ENCODE peak calls at places on chromosomes 4 and X, in six cellular contexts. Y is NCI-H2227 treated with DMSO at 0.1 percent for 48 hours; R is retina; N is CD8-positive, alpha-beta T cell; G is NCI-H524; A is AG20443. B is an unnamed sample.

GRCh38 chrX:119760026-119760902 is 1.9 kb downstream of the SOWAHD start:
- DNase-seq in R (no peak), N (no peak), G (no peak), A (no peak), Y (no peak), B (no peak)

GRCh38 chrX:86192827-86193226 is 44.6 kb downstream of the DACH2 start:
- DNase-seq in Y (no peak), N (no peak), R (no peak), G (no peak), A (no peak), B (no peak)

GRCh38 chr4:87734936-87735335 is 64.4 kb upstream of the IBSP start:
- DNase-seq in Y (no peak), N (no peak), G (no peak), A (no peak), R (no peak), B (no peak)

GRCh38 chrX:85052207-85052606 is 48.5 kb downstream of the APOOL start:
- DNase-seq in N (no peak), A (no peak), Y (no peak), G (no peak), R (no peak), B (no peak)

GRCh38 chrX:101230636-101231035 is 11.1 kb downstream of the DRP2 start:
- DNase-seq in Y (no peak), A (peak; percentile 12), R (no peak), N (no peak), G (no peak), B (no peak)

GRCh38 chr4:56909083-56909981 is 1.6 kb downstream of the REST start:
- DNase-seq in G (peak; percentile 20), A (peak; percentile 76), Y (no peak), R (peak; percentile 81), N (peak; percentile 46), B (peak; percentile 58)

GRCh38 chr4:56345461-56345860 is 41.8 kb downstream of the AASDH start:
- DNase-seq in G (no peak), A (no peak), Y (no peak), R (no peak), N (no peak), B (no peak)

GRCh38 chrX:1387141-1387776 is 4.7 kb downstream of the SLC25A6 start:
- DNase-seq in Y (no peak), G (no peak), R (no peak), A (no peak), N (no peak), B (no peak)

GRCh38 chr4:122762520-122762919 is 30.0 kb downstream of the BBS12 start:
- DNase-seq in Y (no peak), G (no peak), N (peak; percentile 5), R (no peak), A (no peak), B (no peak)

GRCh38 chr4:83917572-83917971 is 381.7 kb downstream of the GPAT3 start:
- DNase-seq in R (no peak), G (no peak), A (no peak), Y (no peak), N (no peak), B (no peak)

GRCh38 chrX:20267924-20268701 is 1.4 kb upstream of the RPS6KA3 start:
- DNase-seq in G (peak; percentile 60), N (peak; percentile 9), A (peak; percentile 18), R (peak; percentile 70), Y (no peak), B (no peak)

GRCh38 chr4:165151734-165152133 is 39.1 kb upstream of the TMEM192 start:
- DNase-seq in R (no peak), N (no peak), Y (no peak), G (no peak), A (no peak), B (no peak)

GRCh38 chr4:156346959-156347385 is 393.3 kb upstream of the CTSO start:
- DNase-seq in N (no peak), G (no peak), R (no peak), A (no peak), Y (no peak), B (no peak)

GRCh38 chr4:147518846-147519767 is 38.2 kb downstream of the EDNRA start:
- DNase-seq in Y (no peak), N (peak; percentile 37), A (peak; percentile 68), G (peak; percentile 38), R (peak; percentile 33), B (peak; percentile 14)

GRCh38 chr4:56979674-56980073 is 978 bp downstream of the POLR2B start:
- DNase-seq in G (no peak), A (no peak), Y (no peak), R (no peak), N (peak; percentile 38), B (no peak)

GRCh38 chr4:81811562-81812293 is 340.0 kb upstream of the RASGEF1B start:
- DNase-seq in Y (no peak), R (no peak), A (no peak), N (no peak), G (no peak), B (no peak)

GRCh38 chrX:38216642-38217041 is 4.0 kb downstream of the SRPX start:
- DNase-seq in A (no peak), N (no peak), G (no peak), R (no peak), Y (no peak), B (no peak)

GRCh38 chr4:26736621-26737020 is 124.0 kb upstream of the STIM2 start:
- DNase-seq in N (no peak), R (no peak), G (peak; percentile 22), A (no peak), Y (no peak), B (no peak)

GRCh38 chr4:71456841-71457240 is 118.0 kb downstream of the SLC4A4 start:
- DNase-seq in N (no peak), R (no peak), G (no peak), A (peak; percentile 67), Y (no peak), B (no peak)

GRCh38 chrX:45154462-45154861 is 46.2 kb downstream of the DIPK2B start:
- DNase-seq in N (no peak), A (no peak), R (no peak), G (no peak), Y (no peak), B (no peak)

GRCh38 chr4:120749445-120750151 is 172.9 kb downstream of the PRDM5 start:
- DNase-seq in N (no peak), Y (no peak), G (peak; percentile 94), A (no peak), R (no peak), B (no peak)

GRCh38 chr4:100820249-100820648 is 302.4 kb upstream of the EMCN start:
- DNase-seq in N (no peak), R (no peak), Y (no peak), A (no peak), G (no peak), B (no peak)

GRCh38 chrX:44947995-44948394 is 75.0 kb downstream of the KDM6A start:
- DNase-seq in N (no peak), G (no peak), R (no peak), A (no peak), Y (no peak), B (no peak)

GRCh38 chr4:138897818-138898226 is 117.8 kb upstream of the NOCT start:
- DNase-seq in R (no peak), N (no peak), Y (no peak), G (no peak), A (peak; percentile 53), B (no peak)

GRCh38 chr4:168723020-168723419 is 226.2 kb downstream of the PALLD start:
- DNase-seq in Y (no peak), A (no peak), G (no peak), R (no peak), N (no peak), B (no peak)

GRCh38 chrX:120224388-120224787 is 26.2 kb upstream of the ZBTB33 start:
- DNase-seq in G (no peak), A (no peak), Y (no peak), R (no peak), N (no peak), B (no peak)

GRCh38 chrX:109553862-109554261 is 17.2 kb downstream of the NXT2 start:
- DNase-seq in Y (no peak), R (no peak), N (no peak), A (no peak), G (no peak), B (no peak)

GRCh38 chr4:124227979-124228378 is 484.6 kb downstream of the ANKRD50 start:
- DNase-seq in R (no peak), G (no peak), Y (no peak), A (no peak), N (no peak), B (no peak)

GRCh38 chr4:42906906-42907774 is 14.6 kb downstream of the GRXCR1 start:
- DNase-seq in Y (no peak), A (no peak), N (no peak), G (no peak), R (no peak), B (no peak)

GRCh38 chr4:98606879-98607278 is 51.5 kb downstream of the TSPAN5 start:
- DNase-seq in A (no peak), R (no peak), Y (no peak), G (no peak), N (no peak), B (no peak)

GRCh38 chr4:47930971-47931804 is 16.8 kb upstream of the NFXL1 start:
- DNase-seq in Y (no peak), G (no peak), R (no peak), N (no peak), A (no peak), B (no peak)

GRCh38 chr4:123746981-123747380 is 350.4 kb downstream of the SPRY1 start:
- DNase-seq in Y (no peak), G (no peak), A (no peak), N (no peak), R (no peak), B (no peak)

GRCh38 chr4:88761342-88761741 is 63.7 kb upstream of the NAP1L5 start:
- DNase-seq in A (no peak), N (no peak), R (no peak), G (no peak), Y (no peak), B (no peak)

GRCh38 chr4:67929447-67929846 is 33.8 kb downstream of the TMPRSS11A start:
- DNase-seq in G (no peak), Y (no peak), N (no peak), R (no peak), A (no peak), B (no peak)

GRCh38 chr4:125243835-125244397 is 70.8 kb upstream of the FAT4 start:
- DNase-seq in Y (no peak), R (no peak), A (no peak), N (no peak), G (no peak), B (no peak)

GRCh38 chrX:129115104-129115503 is 408.2 kb downstream of the SMARCA1 start:
- DNase-seq in N (no peak), R (no peak), Y (no peak), A (peak; percentile 2), G (peak; percentile 70), B (no peak)